ENCODE peak calls at places on chromosomes 2 and 18, in six cellular contexts. One of them, this sample, is unnamed.

GRCh38 chr2:238965371-238966273 is 117.7 kb downstream of the TWIST2 start:
- DNase-seq in SIG-M5: no peak
- DNase-seq in A172: no peak
- DNase-seq in iris pigment epithelial cell: no peak
- DNase-seq in activated T-cell treated with anti-CD3 and anti-CD28 coated beads, Interleukin-2, amount 50 U/mL, for 72 hours: no peak
- DNase-seq in AML-193: no peak
- DNase-seq in this sample: no peak

GRCh38 chr2:95271381-95271971 is 2.8 kb upstream of the PROM2 start:
- DNase-seq in SIG-M5: no peak
- DNase-seq in A172: no peak
- DNase-seq in iris pigment epithelial cell: no peak
- DNase-seq in activated T-cell treated with anti-CD3 and anti-CD28 coated beads, Interleukin-2, amount 50 U/mL, for 72 hours: no peak
- DNase-seq in AML-193: no peak
- DNase-seq in this sample: no peak

GRCh38 chr2:197159681-197160211 is 150.8 kb downstream of the ANKRD44 start:
- DNase-seq in SIG-M5: no peak
- DNase-seq in A172: peak
- DNase-seq in iris pigment epithelial cell: peak
- DNase-seq in activated T-cell treated with anti-CD3 and anti-CD28 coated beads, Interleukin-2, amount 50 U/mL, for 72 hours: peak
- DNase-seq in AML-193: no peak
- DNase-seq in this sample: no peak

GRCh38 chr2:174342600-174343342 is 8.0 kb downstream of the SP9 start:
- DNase-seq in SIG-M5: no peak
- DNase-seq in A172: no peak
- DNase-seq in iris pigment epithelial cell: no peak
- DNase-seq in activated T-cell treated with anti-CD3 and anti-CD28 coated beads, Interleukin-2, amount 50 U/mL, for 72 hours: peak
- DNase-seq in AML-193: no peak
- DNase-seq in this sample: no peak

GRCh38 chr2:211503856-211504255 is 947.5 kb downstream of the CPS1 start:
- DNase-seq in SIG-M5: no peak
- DNase-seq in A172: no peak
- DNase-seq in iris pigment epithelial cell: no peak
- DNase-seq in activated T-cell treated with anti-CD3 and anti-CD28 coated beads, Interleukin-2, amount 50 U/mL, for 72 hours: no peak
- DNase-seq in AML-193: no peak
- DNase-seq in this sample: no peak

GRCh38 chr2:240254337-240255164 is 114.1 kb upstream of the OTOS start:
- DNase-seq in SIG-M5: no peak
- DNase-seq in A172: no peak
- DNase-seq in iris pigment epithelial cell: no peak
- DNase-seq in activated T-cell treated with anti-CD3 and anti-CD28 coated beads, Interleukin-2, amount 50 U/mL, for 72 hours: no peak
- DNase-seq in AML-193: no peak
- DNase-seq in this sample: no peak

GRCh38 chr2:228541794-228542193 is 360.3 kb upstream of the SPHKAP start:
- DNase-seq in SIG-M5: no peak
- DNase-seq in A172: peak
- DNase-seq in iris pigment epithelial cell: peak
- DNase-seq in activated T-cell treated with anti-CD3 and anti-CD28 coated beads, Interleukin-2, amount 50 U/mL, for 72 hours: no peak
- DNase-seq in AML-193: no peak
- DNase-seq in this sample: no peak

GRCh38 chr2:54331095-54331835 is 75.2 kb upstream of the TSPYL6 start:
- DNase-seq in SIG-M5: no peak
- DNase-seq in A172: no peak
- DNase-seq in iris pigment epithelial cell: no peak
- DNase-seq in activated T-cell treated with anti-CD3 and anti-CD28 coated beads, Interleukin-2, amount 50 U/mL, for 72 hours: no peak
- DNase-seq in AML-193: no peak
- DNase-seq in this sample: peak

GRCh38 chr2:95058466-95058988 is 33.0 kb downstream of the MAL start:
- DNase-seq in SIG-M5: no peak
- DNase-seq in A172: no peak
- DNase-seq in iris pigment epithelial cell: no peak
- DNase-seq in activated T-cell treated with anti-CD3 and anti-CD28 coated beads, Interleukin-2, amount 50 U/mL, for 72 hours: no peak
- DNase-seq in AML-193: no peak
- DNase-seq in this sample: no peak

GRCh38 chr2:23578964-23579671 is 194.1 kb downstream of the KLHL29 start:
- DNase-seq in SIG-M5: no peak
- DNase-seq in A172: no peak
- DNase-seq in iris pigment epithelial cell: no peak
- DNase-seq in activated T-cell treated with anti-CD3 and anti-CD28 coated beads, Interleukin-2, amount 50 U/mL, for 72 hours: no peak
- DNase-seq in AML-193: no peak
- DNase-seq in this sample: no peak

GRCh38 chr18:31302991-31303390 is 15.0 kb upstream of the DSG1 start:
- DNase-seq in SIG-M5: no peak
- DNase-seq in A172: no peak
- DNase-seq in iris pigment epithelial cell: peak
- DNase-seq in activated T-cell treated with anti-CD3 and anti-CD28 coated beads, Interleukin-2, amount 50 U/mL, for 72 hours: no peak
- DNase-seq in AML-193: no peak
- DNase-seq in this sample: no peak

GRCh38 chr2:79799744-79800143 is 286.9 kb downstream of the CTNNA2 start:
- DNase-seq in SIG-M5: no peak
- DNase-seq in A172: no peak
- DNase-seq in iris pigment epithelial cell: no peak
- DNase-seq in activated T-cell treated with anti-CD3 and anti-CD28 coated beads, Interleukin-2, amount 50 U/mL, for 72 hours: no peak
- DNase-seq in AML-193: no peak
- DNase-seq in this sample: no peak

GRCh38 chr2:68943581-68944568 is 8.8 kb downstream of the GKN2 start:
- DNase-seq in SIG-M5: no peak
- DNase-seq in A172: peak
- DNase-seq in iris pigment epithelial cell: peak
- DNase-seq in activated T-cell treated with anti-CD3 and anti-CD28 coated beads, Interleukin-2, amount 50 U/mL, for 72 hours: peak
- DNase-seq in AML-193: peak
- DNase-seq in this sample: peak

GRCh38 chr2:98880266-98881152 is 55.5 kb downstream of the CRACDL start:
- DNase-seq in SIG-M5: no peak
- DNase-seq in A172: no peak
- DNase-seq in iris pigment epithelial cell: no peak
- DNase-seq in activated T-cell treated with anti-CD3 and anti-CD28 coated beads, Interleukin-2, amount 50 U/mL, for 72 hours: no peak
- DNase-seq in AML-193: no peak
- DNase-seq in this sample: no peak

This sample was measured in SK-N-SH.